ENCODE peak calls at places on chromosomes 16 and 17, in seven cellular contexts. Q, V, J, H, T, P and Z are unnamed samples.

GRCh38 chr17:4483012-4483840 is 15.5 kb upstream of the SPNS2 start:
- DNase-seq in Q (peak; percentile 48), V (no peak), J (no peak), H (peak; percentile 80), T (peak; percentile 26), P (no peak), Z (no peak)

GRCh38 chr16:24516900-24517669 is 22.3 kb upstream of the RBBP6 start:
- DNase-seq in Q (peak; percentile 91), V (peak; percentile 85), J (peak; percentile 71), H (no peak), T (peak; percentile 69), P (peak; percentile 87), Z (peak; percentile 68)

GRCh38 chr17:49193513-49194296 is 16.7 kb downstream of the GNGT2 start:
- DNase-seq in Q (peak; percentile 84), V (peak; percentile 26), J (peak; percentile 56), H (peak; percentile 98), T (peak; percentile 77), P (no peak), Z (peak; percentile 54)

GRCh38 chr16:22239131-22239805 is 33.2 kb downstream of the EEF2K start:
- DNase-seq in Q (no peak), V (no peak), J (no peak), H (no peak), T (no peak), P (no peak), Z (no peak)

GRCh38 chr16:84888450-84888849 is 68.7 kb downstream of the CRISPLD2 start:
- DNase-seq in Q (peak; percentile 23), V (no peak), J (no peak), H (no peak), T (no peak), P (no peak), Z (no peak)

GRCh38 chr17:77186141-77186604 is 45.4 kb downstream of the SEC14L1 start:
- DNase-seq in Q (no peak), V (no peak), J (no peak), H (no peak), T (no peak), P (peak; percentile 83), Z (no peak)

GRCh38 chr16:53605979-53606378 is 97.7 kb downstream of the RPGRIP1L start:
- DNase-seq in Q (no peak), V (no peak), J (no peak), H (no peak), T (no peak), P (no peak), Z (no peak)

GRCh38 chr16:84180519-84181140 is 6.2 kb downstream of the TAF1C start:
- DNase-seq in Q (no peak), V (no peak), J (no peak), H (no peak), T (no peak), P (no peak), Z (peak; percentile 11)

GRCh38 chr16:22161999-22162657 is at the start of gene SDR42E2:
- DNase-seq in Q (no peak), V (peak; percentile 16), J (peak; percentile 83), H (no peak), T (no peak), P (peak; percentile 42), Z (peak; percentile 57)

GRCh38 chr17:82224666-82225065 is 4.2 kb upstream of the SLC16A3 start:
- DNase-seq in Q (no peak), V (no peak), J (no peak), H (no peak), T (no peak), P (no peak), Z (no peak)

GRCh38 chr17:82202981-82203380 is 9.7 kb downstream of the CCDC57 start:
- DNase-seq in Q (no peak), V (no peak), J (peak; percentile 10), H (no peak), T (no peak), P (peak; percentile 77), Z (no peak)

GRCh38 chr16:9854665-9855064 is 327.6 kb downstream of the GRIN2A start:
- DNase-seq in Q (no peak), V (no peak), J (no peak), H (no peak), T (peak; percentile 81), P (no peak), Z (no peak)

GRCh38 chr16:4350787-4351659 is at the start of gene PAM16:
- DNase-seq in Q (peak; percentile 95), V (peak; percentile 99), J (peak; percentile 99), H (peak; percentile 67), T (peak; percentile 87), P (peak; percentile 99), Z (peak; percentile 99)
- TF ChIP-seq CTCF in Q (peak; percentile 28), V (no peak), J (peak; percentile 20), H (no peak), T (no peak), P (no peak), Z (no peak)

GRCh38 chr16:2273931-2274330 is 6.0 kb upstream of the RNPS1 start:
- DNase-seq in Q (no peak), V (no peak), J (no peak), H (no peak), T (no peak), P (no peak), Z (no peak)
- TF ChIP-seq CTCF in Q (no peak), V (no peak), J (no peak), H (no peak), T (no peak), P (no peak), Z (no peak)

DNA sequence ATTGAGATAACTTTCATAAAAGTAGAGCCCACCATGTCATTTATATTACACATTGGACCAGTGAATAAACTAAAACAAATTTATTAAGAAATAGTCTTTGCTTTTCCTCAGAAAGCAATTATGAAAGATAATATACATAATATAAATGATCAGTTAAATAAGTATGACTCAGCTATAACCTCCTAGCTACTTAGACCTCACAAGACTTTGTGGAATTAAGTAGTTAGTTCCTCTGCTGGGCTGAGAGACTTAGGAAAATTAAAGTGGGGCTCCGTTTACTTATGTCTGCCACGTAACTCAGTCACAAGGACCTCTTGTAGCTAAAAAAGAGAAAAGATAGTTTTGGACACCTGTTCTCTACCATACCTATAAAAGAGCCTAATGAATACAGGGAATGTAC is 76.9 kb downstream of the MRTFB start:
- DNase-seq in Q (no peak), V (no peak), J (no peak), H (no peak), T (no peak), P (no peak), Z (no peak)
- TF ChIP-seq CTCF in Q (no peak), V (no peak), J (no peak), H (no peak), T (no peak), P (no peak), Z (no peak)

GRCh38 chr17:56602292-56603130 is 9.0 kb downstream of the NOG start:
- DNase-seq in Q (no peak), V (no peak), J (no peak), H (no peak), T (no peak), P (peak; percentile 27), Z (no peak)
- TF ChIP-seq CTCF in Q (no peak), V (no peak), J (no peak), H (no peak), T (no peak), P (no peak), Z (no peak)

GRCh38 chr16:88754912-88755744 is 29.9 kb downstream of the PIEZO1 start:
- DNase-seq in Q (no peak), V (peak; percentile 44), J (peak; percentile 84), H (no peak), T (peak; percentile 77), P (peak; percentile 35), Z (peak; percentile 66)
- TF ChIP-seq CTCF in Q (no peak), V (peak; percentile 11), J (peak; percentile 68), H (peak; percentile 39), T (no peak), P (peak; percentile 17), Z (no peak)

GRCh38 chr16:15946257-15947044 is 3.0 kb upstream of the ABCC1 start:
- DNase-seq in Q (peak; percentile 93), V (no peak), J (no peak), H (no peak), T (peak; percentile 91), P (no peak), Z (no peak)
- TF ChIP-seq CTCF in Q (no peak), V (no peak), J (no peak), H (no peak), T (peak; percentile 15), P (no peak), Z (no peak)